ENCODE peak calls at places on chromosomes 3 and 15, in five cellular contexts. S is AG04450, U is A549, G is heart right ventricle, Z is pancreas. W is an unnamed sample.

GRCh38 chr3:66314455-66314854 is 93.7 kb downstream of the SLC25A26 start:
- DNase-seq in S (no peak), U (no peak), G (no peak), Z (no peak), W (no peak)

GRCh38 chr15:98174286-98174685 is 213.8 kb downstream of the ARRDC4 start:
- DNase-seq in S (no peak), U (peak; percentile 9), G (no peak), Z (no peak), W (no peak)

GRCh38 chr3:113626513-113627371 is 69.7 kb downstream of the USF3 start:
- DNase-seq in S (peak; percentile 7), U (peak; percentile 82), G (peak; percentile 42), Z (peak; percentile 32), W (peak; percentile 18)

GRCh38 chr15:69163124-69163669 is 2.8 kb downstream of the GLCE start:
- DNase-seq in S (no peak), U (no peak), G (no peak), Z (no peak), W (no peak)

GRCh38 chr3:5019411-5020261 is 40.4 kb downstream of the BHLHE40 start:
- DNase-seq in S (no peak), U (peak; percentile 49), G (no peak), Z (no peak), W (no peak)

GRCh38 chr15:87033056-87033455 is 953.4 kb downstream of the AGBL1 start:
- DNase-seq in S (no peak), U (peak; percentile 13), G (no peak), Z (no peak), W (no peak)

GRCh38 chr15:56749982-56750381 is 16.7 kb upstream of the ZNF280D start:
- DNase-seq in S (no peak), U (no peak), G (no peak), Z (no peak), W (peak; percentile 72)

GRCh38 chr15:52362497-52362896 is 66.9 kb upstream of the MYO5C start:
- DNase-seq in S (no peak), U (no peak), G (no peak), Z (no peak), W (peak; percentile 29)

GRCh38 chr3:174821477-174821876 is 37.7 kb upstream of the NAALADL2 start:
- DNase-seq in S (no peak), U (no peak), G (no peak), Z (no peak), W (no peak)

GRCh38 chr3:153350420-153350819 is 188.4 kb downstream of the RAP2B start:
- DNase-seq in S (peak; percentile 63), U (no peak), G (no peak), Z (no peak), W (peak; percentile 56)

GRCh38 chr3:163779396-163780344 is 1298.6 kb downstream of the SI start:
- DNase-seq in S (no peak), U (no peak), G (no peak), Z (no peak), W (no peak)

GRCh38 chr3:78267235-78267634 is 1227.3 kb downstream of the ROBO2 start:
- DNase-seq in S (no peak), U (no peak), G (no peak), Z (no peak), W (no peak)

GRCh38 chr15:62608369-62608768 is 434.2 kb upstream of the TPM1 start:
- DNase-seq in S (no peak), U (no peak), G (no peak), Z (no peak), W (no peak)

GRCh38 chr3:127423856-127424765 is 136.3 kb upstream of the PRR20G start:
- DNase-seq in S (no peak), U (no peak), G (no peak), Z (no peak), W (no peak)

GRCh38 chr3:15215996-15216395 is 9.9 kb downstream of the CAPN7 start:
- DNase-seq in S (no peak), U (no peak), G (no peak), Z (no peak), W (no peak)
- H3K4me3 ChIP-seq in S (no peak overlapping the region), U (no peak overlapping the region), G (no peak overlapping the region), Z (no peak overlapping the region), W (no peak overlapping the region)

GRCh38 chr3:125190781-125191180 is 21.8 kb downstream of the SLC12A8 start:
- DNase-seq in S (no peak), U (no peak), G (no peak), Z (no peak), W (no peak)

GRCh38 chr3:125191256-125191655 is 21.3 kb downstream of the SLC12A8 start:
- DNase-seq in S (no peak), U (no peak), G (no peak), Z (no peak), W (no peak)

GRCh38 chr3:125191730-125192129 is 20.8 kb downstream of the SLC12A8 start:
- DNase-seq in S (no peak), U (no peak), G (no peak), Z (no peak), W (no peak)

GRCh38 chr3:125194061-125194848 is 18.3 kb downstream of the SLC12A8 start:
- DNase-seq in S (peak; percentile 7), U (no peak), G (no peak), Z (no peak), W (no peak)

GRCh38 chr3:125192190-125193035 is 20.1 kb downstream of the SLC12A8 start:
- DNase-seq in S (no peak), U (no peak), G (no peak), Z (no peak), W (no peak)
- TF ChIP-seq CTCF in S (no peak), U (no peak), G (no peak), Z (no peak), W (no peak)

DNA sequence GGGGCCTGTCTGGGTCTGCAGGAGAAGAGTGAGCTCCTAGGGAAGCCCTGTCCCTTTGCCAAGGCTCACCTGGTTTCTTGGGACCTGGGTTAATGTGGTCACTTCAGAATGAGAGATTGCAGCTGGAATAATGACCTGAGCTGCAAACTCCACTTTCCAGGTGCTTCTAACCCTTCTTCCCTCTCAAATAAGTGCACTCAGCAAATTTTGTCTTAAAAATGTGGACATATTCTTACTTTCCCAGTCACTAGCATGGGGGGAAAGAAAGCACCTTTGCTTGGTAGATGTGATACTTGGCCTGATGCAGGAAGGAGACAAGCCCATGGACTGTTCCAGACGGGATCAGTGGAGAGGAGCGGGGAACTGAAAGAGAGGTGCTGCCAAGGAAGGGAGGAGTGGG is 38.9 kb upstream of the CDCP1 start:
- DNase-seq in S (no peak), U (no peak), G (no peak), Z (no peak), W (no peak)
- H3K4me3 ChIP-seq in S (no peak overlapping the region), U (no peak overlapping the region), G (no peak overlapping the region), Z (no peak overlapping the region), W (no peak overlapping the region)

GRCh38 chr3:14411166-14411526 is 8.7 kb downstream of the SLC6A6 start:
- DNase-seq in S (no peak), U (peak; percentile 75), G (no peak), Z (no peak), W (no peak)
- TF ChIP-seq CTCF in S (no peak), U (no peak), G (no peak), Z (no peak), W (no peak)

GRCh38 chr3:185943363-185944106 is 5.7 kb upstream of the TRA2B start:
- DNase-seq in S (peak; percentile 49), U (peak; percentile 83), G (peak; percentile 79), Z (peak; percentile 91), W (peak; percentile 43)

GRCh38 chr3:185939721-185940120 is 1.9 kb upstream of the TRA2B start:
- DNase-seq in S (no peak), U (no peak), G (no peak), Z (no peak), W (no peak)

GRCh38 chr3:185940951-185941350 is 3.1 kb upstream of the TRA2B start:
- DNase-seq in S (no peak), U (no peak), G (no peak), Z (no peak), W (no peak)

GRCh38 chr3:185942396-185942795 is 4.6 kb upstream of the TRA2B start:
- DNase-seq in S (no peak), U (no peak), G (no peak), Z (no peak), W (no peak)

GRCh38 chr3:185942907-185943306 is 5.1 kb upstream of the TRA2B start:
- DNase-seq in S (no peak), U (no peak), G (no peak), Z (no peak), W (no peak)
- H3K4me3 ChIP-seq in S (no peak overlapping the region), U (no peak overlapping the region), G (no peak overlapping the region), Z (peak overlapping the region; percentile 10), W (no peak overlapping the region)

GRCh38 chr3:172291650-172292049 is 156.6 kb downstream of the GHSR start:
- DNase-seq in S (no peak), U (no peak), G (no peak), Z (no peak), W (no peak)

GRCh38 chr3:172287811-172288477 is 160.3 kb downstream of the GHSR start:
- DNase-seq in S (no peak), U (no peak), G (no peak), Z (no peak), W (no peak)

GRCh38 chr3:172290457-172290856 is 157.8 kb downstream of the GHSR start:
- DNase-seq in S (no peak), U (no peak), G (no peak), Z (no peak), W (no peak)

GRCh38 chr3:172288625-172289024 is 159.6 kb downstream of the GHSR start:
- DNase-seq in S (no peak), U (no peak), G (no peak), Z (no peak), W (no peak)

DNA sequence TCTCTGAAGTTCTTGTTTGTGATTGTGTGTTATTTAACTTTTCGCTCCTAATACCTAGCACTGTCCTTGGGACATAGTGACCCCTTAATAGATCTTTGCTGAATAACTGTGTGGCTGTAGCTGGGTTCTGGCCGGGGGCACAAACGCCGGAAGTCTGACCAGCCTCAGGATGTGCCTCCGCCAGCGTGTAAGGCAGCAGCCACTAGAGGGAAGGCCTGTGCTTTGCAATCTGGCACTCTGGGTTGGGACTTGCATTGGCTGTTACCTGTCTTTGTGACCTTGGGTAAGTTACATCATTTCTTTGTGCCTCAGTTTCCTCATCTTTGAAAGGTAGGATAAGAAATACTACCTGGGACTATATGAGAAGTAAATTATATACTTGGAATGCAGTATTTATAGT is 158.7 kb downstream of the GHSR start:
- DNase-seq in S (no peak), U (peak; percentile 13), G (peak; percentile 39), Z (no peak), W (no peak)
- TF ChIP-seq CTCF in S (peak; percentile 24), U (no peak), G (peak; percentile 70), Z (no peak), W (peak; percentile 33)

GRCh38 chr15:40306371-40306770 is 1.4 kb downstream of the PLCB2 start:
- DNase-seq in S (no peak), U (no peak), G (no peak), Z (no peak), W (no peak)

GRCh38 chr15:40308844-40309189 is 1.1 kb upstream of the PLCB2 start:
- DNase-seq in S (no peak), U (no peak), G (no peak), Z (no peak), W (no peak)

GRCh38 chr15:40305281-40305680 is 2.5 kb downstream of the PLCB2 start:
- DNase-seq in S (no peak), U (no peak), G (no peak), Z (no peak), W (no peak)

GRCh38 chr15:40307421-40308165 is at the start of gene PLCB2:
- DNase-seq in S (no peak), U (no peak), G (peak; percentile 40), Z (no peak), W (no peak)

GRCh38 chr15:40306908-40307307 is 827 bp downstream of the PLCB2 start:
- DNase-seq in S (no peak), U (no peak), G (no peak), Z (no peak), W (no peak)
- H3K4me3 ChIP-seq in S (no peak overlapping the region), U (no peak overlapping the region), G (no peak overlapping the region), Z (peak overlapping the region; percentile 35), W (no peak overlapping the region)

W was measured in AG09309.